ENCODE peak calls at places on chromosomes 7 and 10, in seven cellular contexts. One of them, this sample, is unnamed. For H3K36me3, the result is how much of the 10 kb centered on the place peaks cover.

GRCh38 chr7:145082366-145083240 is 246.8 kb upstream of the TPK1 start:
- DNase-seq in GM12878: no peak
- DNase-seq in mammary epithelial cell: no peak
- DNase-seq in upper lobe of right lung: no peak
- DNase-seq in lung: no peak
- DNase-seq in body of pancreas: no peak
- DNase-seq in psoas muscle: no peak
- DNase-seq in this sample: no peak

GRCh38 chr7:92608380-92609322 is 18.5 kb upstream of the FAM133B start:
- DNase-seq in upper lobe of right lung: peak
- DNase-seq in GM12878: no peak
- DNase-seq in mammary epithelial cell: no peak
- DNase-seq in lung: peak
- DNase-seq in psoas muscle: no peak
- DNase-seq in body of pancreas: peak
- DNase-seq in this sample: no peak

GRCh38 chr7:1911571-1911970 is 241.5 kb downstream of the ELFN1 start:
- DNase-seq in mammary epithelial cell: no peak
- DNase-seq in upper lobe of right lung: no peak
- DNase-seq in GM12878: no peak
- DNase-seq in psoas muscle: peak
- DNase-seq in body of pancreas: no peak
- DNase-seq in lung: no peak
- DNase-seq in this sample: no peak

GRCh38 chr7:95001815-95002561 is 94.6 kb downstream of the PPP1R9A start:
- DNase-seq in body of pancreas: no peak
- DNase-seq in lung: no peak
- DNase-seq in upper lobe of right lung: no peak
- DNase-seq in mammary epithelial cell: no peak
- DNase-seq in GM12878: no peak
- DNase-seq in psoas muscle: no peak
- DNase-seq in this sample: no peak

GRCh38 chr7:123666492-123666891 is 10.8 kb downstream of the LMOD2 start:
- DNase-seq in psoas muscle: no peak
- DNase-seq in mammary epithelial cell: peak
- DNase-seq in lung: no peak
- DNase-seq in upper lobe of right lung: no peak
- DNase-seq in GM12878: no peak
- DNase-seq in body of pancreas: no peak
- DNase-seq in this sample: no peak

GRCh38 chr7:52197234-52197633 is 838.2 kb upstream of the POM121L12 start:
- DNase-seq in upper lobe of right lung: no peak
- DNase-seq in mammary epithelial cell: no peak
- DNase-seq in body of pancreas: no peak
- DNase-seq in GM12878: no peak
- DNase-seq in lung: no peak
- DNase-seq in psoas muscle: no peak
- DNase-seq in this sample: no peak

GRCh38 chr10:14468022-14468421 is 137.3 kb upstream of the FRMD4A start:
- DNase-seq in mammary epithelial cell: no peak
- DNase-seq in upper lobe of right lung: no peak
- DNase-seq in lung: no peak
- DNase-seq in psoas muscle: no peak
- DNase-seq in body of pancreas: no peak
- DNase-seq in GM12878: no peak
- DNase-seq in this sample: no peak

GRCh38 chr7:71385362-71385761 is 253.4 kb downstream of the GALNT17 start:
- DNase-seq in lung: no peak
- DNase-seq in upper lobe of right lung: no peak
- DNase-seq in psoas muscle: no peak
- DNase-seq in GM12878: no peak
- DNase-seq in body of pancreas: no peak
- DNase-seq in mammary epithelial cell: no peak
- DNase-seq in this sample: no peak

GRCh38 chr7:87057210-87057609 is 2.2 kb downstream of the ELAPOR2 start:
- DNase-seq in GM12878: no peak
- DNase-seq in psoas muscle: no peak
- DNase-seq in mammary epithelial cell: no peak
- DNase-seq in body of pancreas: no peak
- DNase-seq in upper lobe of right lung: no peak
- DNase-seq in lung: no peak
- DNase-seq in this sample: no peak

GRCh38 chr7:150322114-150322832 is 882 bp upstream of the LRRC61 start:
- DNase-seq in mammary epithelial cell: no peak
- DNase-seq in upper lobe of right lung: no peak
- DNase-seq in psoas muscle: no peak
- DNase-seq in body of pancreas: peak
- DNase-seq in lung: no peak
- DNase-seq in GM12878: no peak
- DNase-seq in this sample: peak

GRCh38 chr7:80428161-80429054 is 83.5 kb downstream of the GNAT3 start:
- DNase-seq in lung: no peak
- DNase-seq in body of pancreas: peak
- DNase-seq in GM12878: no peak
- DNase-seq in upper lobe of right lung: no peak
- DNase-seq in psoas muscle: no peak
- DNase-seq in mammary epithelial cell: peak
- DNase-seq in this sample: peak

GRCh38 chr7:92246363-92247101 is 758 bp downstream of the ANKIB1 start:
- DNase-seq in mammary epithelial cell: peak
- DNase-seq in lung: no peak
- DNase-seq in psoas muscle: no peak
- DNase-seq in upper lobe of right lung: peak
- DNase-seq in GM12878: no peak
- DNase-seq in body of pancreas: peak
- DNase-seq in this sample: peak

GRCh38 chr10:90707657-90708056 is 150.2 kb downstream of the HTR7 start:
- DNase-seq in psoas muscle: no peak
- DNase-seq in upper lobe of right lung: no peak
- DNase-seq in lung: no peak
- DNase-seq in body of pancreas: no peak
- DNase-seq in GM12878: no peak
- DNase-seq in mammary epithelial cell: no peak
- DNase-seq in this sample: no peak

GRCh38 chr7:78473011-78473410 is 674.4 kb downstream of the PHTF2 start:
- DNase-seq in mammary epithelial cell: no peak
- DNase-seq in lung: no peak
- DNase-seq in GM12878: no peak
- DNase-seq in psoas muscle: no peak
- DNase-seq in body of pancreas: no peak
- DNase-seq in upper lobe of right lung: no peak
- DNase-seq in this sample: no peak

GRCh38 chr7:92956575-92956974 is 120.2 kb upstream of the CDK6 start:
- DNase-seq in lung: no peak
- DNase-seq in body of pancreas: no peak
- DNase-seq in GM12878: no peak
- DNase-seq in psoas muscle: no peak
- DNase-seq in upper lobe of right lung: no peak
- DNase-seq in mammary epithelial cell: no peak
- DNase-seq in this sample: no peak

GRCh38 chr7:139735912-139736595 is 41.7 kb downstream of the HIPK2 start:
- DNase-seq in mammary epithelial cell: no peak
- DNase-seq in lung: no peak
- DNase-seq in body of pancreas: no peak
- DNase-seq in GM12878: no peak
- DNase-seq in psoas muscle: no peak
- DNase-seq in upper lobe of right lung: no peak
- DNase-seq in this sample: no peak

GRCh38 chr7:148523550-148523949 is 67.0 kb upstream of the C7orf33 start:
- DNase-seq in psoas muscle: no peak
- DNase-seq in body of pancreas: no peak
- DNase-seq in lung: no peak
- DNase-seq in upper lobe of right lung: no peak
- DNase-seq in mammary epithelial cell: no peak
- DNase-seq in GM12878: no peak
- DNase-seq in this sample: no peak

GRCh38 chr7:42480304-42480665 is 243.3 kb upstream of the GLI3 start:
- DNase-seq in body of pancreas: no peak
- DNase-seq in psoas muscle: no peak
- DNase-seq in mammary epithelial cell: peak
- DNase-seq in GM12878: no peak
- DNase-seq in upper lobe of right lung: no peak
- DNase-seq in lung: no peak
- DNase-seq in this sample: no peak

GRCh38 chr7:77687100-77687746 is 9.0 kb upstream of the RSBN1L start:
- DNase-seq in lung: no peak
- DNase-seq in mammary epithelial cell: no peak
- DNase-seq in GM12878: no peak
- DNase-seq in upper lobe of right lung: no peak
- DNase-seq in psoas muscle: no peak
- DNase-seq in body of pancreas: no peak
- DNase-seq in this sample: no peak

GRCh38 chr7:157357129-157358040 is 20.6 kb downstream of the DNAJB6 start:
- DNase-seq in upper lobe of right lung: no peak
- DNase-seq in GM12878: peak
- DNase-seq in lung: no peak
- DNase-seq in mammary epithelial cell: no peak
- DNase-seq in psoas muscle: no peak
- DNase-seq in body of pancreas: no peak
- DNase-seq in this sample: no peak
- H3K27ac ChIP-seq in upper lobe of right lung: no peak
- H3K27ac ChIP-seq in GM12878: peak
- H3K27ac ChIP-seq in lung: peak
- H3K27ac ChIP-seq in mammary epithelial cell: peak
- H3K27ac ChIP-seq in psoas muscle: peak
- H3K27ac ChIP-seq in body of pancreas: no peak
- H3K27ac ChIP-seq in this sample: no peak

GRCh38 chr7:4604456-4604940 is 77.6 kb upstream of the FOXK1 start:
- DNase-seq in lung: no peak
- DNase-seq in psoas muscle: no peak
- DNase-seq in body of pancreas: no peak
- DNase-seq in mammary epithelial cell: no peak
- DNase-seq in upper lobe of right lung: no peak
- DNase-seq in GM12878: no peak
- DNase-seq in this sample: no peak

GRCh38 chr7:4606776-4607175 is 75.3 kb upstream of the FOXK1 start:
- DNase-seq in lung: no peak
- DNase-seq in mammary epithelial cell: no peak
- DNase-seq in GM12878: no peak
- DNase-seq in psoas muscle: no peak
- DNase-seq in body of pancreas: no peak
- DNase-seq in upper lobe of right lung: no peak
- DNase-seq in this sample: no peak

GRCh38 chr7:4610768-4611467 is 71.2 kb upstream of the FOXK1 start:
- DNase-seq in psoas muscle: no peak
- DNase-seq in mammary epithelial cell: peak
- DNase-seq in lung: peak
- DNase-seq in upper lobe of right lung: no peak
- DNase-seq in GM12878: peak
- DNase-seq in body of pancreas: peak
- DNase-seq in this sample: peak

GRCh38 chr7:4603843-4604231 is 78.3 kb upstream of the FOXK1 start:
- DNase-seq in body of pancreas: no peak
- DNase-seq in upper lobe of right lung: no peak
- DNase-seq in lung: no peak
- DNase-seq in psoas muscle: no peak
- DNase-seq in mammary epithelial cell: no peak
- DNase-seq in GM12878: no peak
- DNase-seq in this sample: no peak

DNA sequence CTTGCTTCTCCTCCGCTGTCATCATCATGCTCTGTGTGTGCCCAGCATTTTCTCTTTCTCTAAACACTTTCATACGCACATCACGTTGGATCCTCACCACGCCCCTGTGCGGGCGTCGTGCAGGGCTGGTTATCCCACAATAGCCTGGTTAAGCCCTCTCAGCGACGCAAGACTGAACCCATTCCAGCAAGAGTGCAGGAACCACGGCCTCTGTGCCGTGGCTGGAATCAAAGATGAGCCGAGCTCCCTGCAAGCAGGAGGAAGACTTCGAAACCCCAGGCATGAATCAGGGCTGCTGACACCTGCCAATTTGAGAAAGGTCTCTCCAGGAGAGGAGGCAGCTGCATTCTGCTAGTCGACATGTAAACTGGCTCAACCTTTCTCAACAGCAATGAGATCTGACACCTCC is 74.8 kb upstream of the FOXK1 start:
- DNase-seq in GM12878: no peak
- DNase-seq in body of pancreas: no peak
- DNase-seq in lung: no peak
- DNase-seq in psoas muscle: no peak
- DNase-seq in upper lobe of right lung: no peak
- DNase-seq in mammary epithelial cell: no peak
- DNase-seq in this sample: no peak
- H3K36me3 ChIP-seq in GM12878: under half
- H3K36me3 ChIP-seq in body of pancreas: under half
- H3K36me3 ChIP-seq in lung: under half
- H3K36me3 ChIP-seq in psoas muscle: under half
- H3K36me3 ChIP-seq in upper lobe of right lung: under half
- H3K36me3 ChIP-seq in mammary epithelial cell: under half
- H3K36me3 ChIP-seq in this sample: under half

GRCh38 chr7:116785851-116786250 is 76.5 kb upstream of the CAPZA2 start:
- DNase-seq in body of pancreas: no peak
- DNase-seq in GM12878: no peak
- DNase-seq in psoas muscle: no peak
- DNase-seq in upper lobe of right lung: no peak
- DNase-seq in lung: no peak
- DNase-seq in mammary epithelial cell: no peak
- DNase-seq in this sample: no peak

GRCh38 chr7:116787881-116788280 is 74.5 kb upstream of the CAPZA2 start:
- DNase-seq in body of pancreas: no peak
- DNase-seq in lung: no peak
- DNase-seq in GM12878: no peak
- DNase-seq in psoas muscle: no peak
- DNase-seq in upper lobe of right lung: no peak
- DNase-seq in mammary epithelial cell: no peak
- DNase-seq in this sample: no peak

GRCh38 chr7:116788542-116789197 is 73.7 kb upstream of the CAPZA2 start:
- DNase-seq in upper lobe of right lung: no peak
- DNase-seq in body of pancreas: no peak
- DNase-seq in mammary epithelial cell: no peak
- DNase-seq in GM12878: no peak
- DNase-seq in psoas muscle: no peak
- DNase-seq in lung: no peak
- DNase-seq in this sample: no peak

GRCh38 chr7:116784647-116785046 is 77.7 kb upstream of the CAPZA2 start:
- DNase-seq in body of pancreas: no peak
- DNase-seq in psoas muscle: no peak
- DNase-seq in mammary epithelial cell: no peak
- DNase-seq in upper lobe of right lung: no peak
- DNase-seq in GM12878: no peak
- DNase-seq in lung: no peak
- DNase-seq in this sample: no peak

GRCh38 chr7:116786791-116787443 is 75.5 kb upstream of the CAPZA2 start:
- DNase-seq in body of pancreas: no peak
- DNase-seq in psoas muscle: no peak
- DNase-seq in upper lobe of right lung: no peak
- DNase-seq in lung: no peak
- DNase-seq in GM12878: peak
- DNase-seq in mammary epithelial cell: peak
- DNase-seq in this sample: no peak
- TF ChIP-seq CTCF in body of pancreas: peak
- TF ChIP-seq CTCF in psoas muscle: peak
- TF ChIP-seq CTCF in upper lobe of right lung: peak
- TF ChIP-seq CTCF in lung: peak
- TF ChIP-seq CTCF in GM12878: peak
- TF ChIP-seq CTCF in mammary epithelial cell: peak
- TF ChIP-seq CTCF in this sample: no peak

DNA sequence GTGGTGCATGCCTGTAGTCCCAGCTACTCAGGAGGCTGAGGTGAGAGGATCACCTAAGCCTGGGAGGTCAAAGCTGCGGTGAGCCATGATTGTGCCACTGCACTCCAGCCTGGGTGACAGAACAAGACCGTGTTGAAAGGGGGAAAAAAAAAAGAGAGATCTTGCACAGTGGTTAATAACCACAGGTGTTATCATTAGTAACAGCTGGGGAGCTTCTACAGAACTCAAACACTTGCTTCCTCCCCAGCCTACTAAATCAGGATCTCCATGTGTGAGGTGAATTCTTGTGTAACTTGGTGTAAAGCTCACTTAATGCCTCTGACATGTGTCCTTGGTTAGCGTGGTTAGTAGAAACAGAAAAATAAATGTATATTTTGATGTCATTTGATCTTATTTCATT is 43.9 kb upstream of the BMS1 start:
- DNase-seq in body of pancreas: no peak
- DNase-seq in psoas muscle: no peak
- DNase-seq in GM12878: no peak
- DNase-seq in mammary epithelial cell: no peak
- DNase-seq in lung: no peak
- DNase-seq in upper lobe of right lung: no peak
- DNase-seq in this sample: no peak
- H3K27ac ChIP-seq in body of pancreas: no peak
- H3K27ac ChIP-seq in psoas muscle: no peak
- H3K27ac ChIP-seq in GM12878: no peak
- H3K27ac ChIP-seq in mammary epithelial cell: no peak
- H3K27ac ChIP-seq in lung: no peak
- H3K27ac ChIP-seq in upper lobe of right lung: no peak
- H3K27ac ChIP-seq in this sample: no peak